ENCODE peak calls at places on chromosome 15, in six cellular contexts. A, X, E, W, S and R are unnamed samples.

GRCh38 chr15:31440754-31441298 is 114.2 kb downstream of the KLF13 start:
- DNase-seq in A (peak), X (peak), E (peak), W (peak), S (peak), R (peak)

GRCh38 chr15:99424131-99424571 is 141.6 kb upstream of the MEF2A start:
- DNase-seq in A (peak), X (peak), E (no peak), W (no peak), S (no peak), R (peak)

GRCh38 chr15:90594297-90594696 is 64.6 kb downstream of the CRTC3 start:
- DNase-seq in A (peak), X (no peak), E (peak), W (peak), S (peak), R (peak)

GRCh38 chr15:89167267-89168176 is 53.9 kb downstream of the RLBP1 start:
- DNase-seq in A (no peak), X (no peak), E (peak), W (no peak), S (peak), R (no peak)

GRCh38 chr15:64697911-64698369 is 77.4 kb downstream of the RBPMS2 start:
- DNase-seq in A (no peak), X (no peak), E (no peak), W (no peak), S (no peak), R (no peak)

GRCh38 chr15:40902605-40903561 is 8.6 kb downstream of the VPS18 start:
- DNase-seq in A (no peak), X (no peak), E (no peak), W (no peak), S (no peak), R (no peak)

GRCh38 chr15:50909044-50909342 is 510 bp downstream of the AP4E1 start:
- DNase-seq in A (no peak), X (no peak), E (no peak), W (no peak), S (no peak), R (no peak)

GRCh38 chr15:53038542-53038941 is 248.4 kb upstream of the ONECUT1 start:
- DNase-seq in A (no peak), X (no peak), E (no peak), W (no peak), S (no peak), R (no peak)

GRCh38 chr15:71011503-71012155 is 103.6 kb upstream of the THSD4 start:
- DNase-seq in A (no peak), X (no peak), E (peak), W (no peak), S (no peak), R (no peak)

GRCh38 chr15:64857421-64857820 is 15.7 kb downstream of the PLEKHO2 start:
- DNase-seq in A (no peak), X (no peak), E (no peak), W (no peak), S (no peak), R (no peak)

GRCh38 chr15:51634591-51635198 is 12.1 kb upstream of the DMXL2 start:
- DNase-seq in A (no peak), X (no peak), E (no peak), W (no peak), S (no peak), R (no peak)

GRCh38 chr15:82540055-82540983 is at the start of gene RPS17:
- DNase-seq in A (peak), X (peak), E (peak), W (peak), S (peak), R (peak)

GRCh38 chr15:63502843-63503738 is 1.3 kb upstream of the USP3 start:
- DNase-seq in A (peak), X (peak), E (peak), W (peak), S (peak), R (peak)
- TF ChIP-seq POLR2A in A (peak), X (peak), E (peak), W (no peak), S (no peak), R (peak)

GRCh38 chr15:48876057-48876456 is 1.9 kb upstream of the EID1 start:
- DNase-seq in A (no peak), X (no peak), E (no peak), W (no peak), S (no peak), R (no peak)

GRCh38 chr15:48880070-48880634 is 2.2 kb downstream of the EID1 start:
- DNase-seq in A (no peak), X (no peak), E (no peak), W (no peak), S (no peak), R (no peak)

GRCh38 chr15:48875241-48875640 is 2.7 kb upstream of the EID1 start:
- DNase-seq in A (no peak), X (no peak), E (no peak), W (no peak), S (no peak), R (no peak)

GRCh38 chr15:48872632-48873031 is 5.3 kb upstream of the EID1 start:
- DNase-seq in A (no peak), X (no peak), E (no peak), W (no peak), S (no peak), R (no peak)

GRCh38 chr15:48877630-48878595 is at the start of gene EID1:
- DNase-seq in A (peak), X (peak), E (peak), W (peak), S (peak), R (peak)
- TF ChIP-seq POLR2A in A (peak), X (peak), E (peak), W (peak), S (no peak), R (peak)

GRCh38 chr15:78930577-78931388 is 14.1 kb downstream of the CTSH start:
- DNase-seq in A (peak), X (no peak), E (no peak), W (peak), S (no peak), R (no peak)

GRCh38 chr15:78927077-78927790 is 17.6 kb downstream of the CTSH start:
- DNase-seq in A (no peak), X (no peak), E (no peak), W (no peak), S (no peak), R (no peak)

GRCh38 chr15:78929536-78930264 is 15.1 kb downstream of the CTSH start:
- DNase-seq in A (no peak), X (no peak), E (no peak), W (no peak), S (no peak), R (no peak)

GRCh38 chr15:78925956-78926743 is 18.7 kb downstream of the CTSH start:
- DNase-seq in A (no peak), X (no peak), E (no peak), W (no peak), S (no peak), R (no peak)

DNA sequence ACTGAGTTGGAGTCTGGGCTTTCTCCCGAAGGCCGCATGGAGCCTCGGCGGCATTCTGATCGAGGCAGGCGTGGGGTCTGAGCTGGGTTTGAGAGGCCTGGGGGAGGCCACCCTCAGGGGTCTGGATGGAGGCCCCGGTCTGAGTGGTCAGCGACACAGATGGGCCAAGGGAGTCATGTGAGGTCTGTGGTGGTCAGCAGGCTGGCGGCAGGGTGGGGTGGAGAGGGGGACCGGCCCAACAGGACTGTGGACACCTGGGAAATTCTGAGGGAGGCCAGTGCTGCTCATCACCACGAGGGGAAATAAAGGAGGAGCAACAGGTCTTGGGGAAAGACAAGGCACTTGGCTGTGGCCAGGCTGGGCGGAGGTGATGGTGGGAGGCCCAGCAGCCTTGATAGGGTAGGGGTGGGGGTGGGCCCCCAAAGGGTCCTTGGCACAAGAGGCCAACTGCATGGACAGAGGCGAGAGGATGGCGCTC is 16.2 kb downstream of the CTSH start:
- DNase-seq in A (no peak), X (no peak), E (no peak), W (no peak), S (no peak), R (no peak)
- TF ChIP-seq POLR2A in A (no peak), X (no peak), E (no peak), W (no peak), S (no peak), R (no peak)

GRCh38 chr15:79643393-79643792 is 211.3 kb downstream of the MINAR1 start:
- DNase-seq in A (no peak), X (no peak), E (no peak), W (no peak), S (no peak), R (no peak)
- TF ChIP-seq POLR2A in A (no peak), X (no peak), E (no peak), W (no peak), S (no peak), R (no peak)